ENCODE peak calls at places on chromosomes 5 and 9, in four cellular contexts. B, O, V and Z are unnamed samples. For H3K27me3, the result is how much of the 10 kb centered on the place peaks cover.

GRCh38 chr9:114958021-114958846 is 27.8 kb upstream of the TNFSF8 start:
- DNase-seq in V (peak), O (peak), B (peak), Z (no peak)

GRCh38 chr5:16776611-16777251 is 159.4 kb downstream of the MYO10 start:
- DNase-seq in B (no peak), O (peak), V (peak), Z (peak)

GRCh38 chr9:86279839-86280238 is 2.5 kb downstream of the ISCA1 start:
- DNase-seq in B (no peak), O (no peak), V (no peak), Z (no peak)

GRCh38 chr5:93583799-93584530 is 943 bp downstream of the NR2F1 start:
- DNase-seq in O (no peak), B (no peak), V (peak), Z (peak)

GRCh38 chr5:135391123-135391868 is 7.7 kb downstream of the MACROH2A1 start:
- DNase-seq in O (no peak), V (no peak), B (no peak), Z (no peak)

GRCh38 chr9:109935406-109936087 is 155.5 kb downstream of the PALM2AKAP2 start:
- DNase-seq in O (no peak), B (no peak), V (no peak), Z (no peak)

GRCh38 chr5:151156732-151157402 is 712 bp downstream of the ANXA6 start:
- DNase-seq in V (no peak), B (no peak), O (peak), Z (peak)

GRCh38 chr5:101473483-101473882 is 570.4 kb upstream of the ST8SIA4 start:
- DNase-seq in B (no peak), V (no peak), O (no peak), Z (no peak)

GRCh38 chr9:93133641-93134017 is 422 bp downstream of the NINJ1 start:
- DNase-seq in O (peak), V (peak), B (peak), Z (peak)

GRCh38 chr5:173628501-173628900 is 12.1 kb upstream of the BOD1 start:
- DNase-seq in V (no peak), B (no peak), O (no peak), Z (no peak)

GRCh38 chr5:159343295-159344094 is 13.2 kb upstream of the IL12B start:
- DNase-seq in O (no peak), B (no peak), V (no peak), Z (no peak)

GRCh38 chr5:10985711-10986110 is 224.7 kb upstream of the DAP start:
- DNase-seq in V (no peak), B (no peak), O (no peak), Z (no peak)

GRCh38 chr5:176549871-176550270 is 729 bp downstream of the CDHR2 start:
- DNase-seq in B (no peak), V (peak), O (no peak), Z (no peak)

GRCh38 chr5:75670571-75670970 is 46.7 kb downstream of the POC5 start:
- DNase-seq in B (no peak), V (no peak), O (no peak), Z (no peak)

GRCh38 chr5:143229896-143230675 is 173.4 kb downstream of the NR3C1 start:
- DNase-seq in V (peak), B (peak), O (no peak), Z (peak)

GRCh38 chr5:123819818-123820217 is 307.8 kb downstream of the CSNK1G3 start:
- DNase-seq in V (no peak), O (no peak), B (no peak), Z (no peak)

GRCh38 chr9:89497978-89498844 is at the start of gene SEMA4D:
- DNase-seq in V (peak), O (peak), B (peak), Z (peak)

GRCh38 chr5:135547590-135548254 is 12.0 kb upstream of the NEUROG1 start:
- DNase-seq in B (no peak), O (no peak), V (no peak), Z (no peak)

GRCh38 chr9:34566972-34567371 is 22.6 kb downstream of the CNTFR start:
- DNase-seq in V (no peak), O (no peak), B (no peak), Z (no peak)
- H3K27me3 ChIP-seq in V (under half), O (under half), B (under half), Z (under half)

GRCh38 chr5:103444333-103445038 is 118.1 kb downstream of the NUDT12 start:
- DNase-seq in O (no peak), V (no peak), B (no peak), Z (no peak)
- H3K4me3 ChIP-seq in O (no peak), V (no peak), B (no peak), Z (no peak)

GRCh38 chr5:154518438-154518867 is 40.4 kb upstream of the HAND1 start:
- DNase-seq in O (no peak), V (no peak), B (no peak), Z (no peak)

GRCh38 chr5:154517181-154517580 is 39.2 kb upstream of the HAND1 start:
- DNase-seq in V (no peak), O (no peak), B (no peak), Z (no peak)

GRCh38 chr5:154520861-154521453 is 42.9 kb upstream of the HAND1 start:
- DNase-seq in O (peak), B (no peak), V (no peak), Z (peak)

GRCh38 chr5:154517781-154518437 is 39.9 kb upstream of the HAND1 start:
- DNase-seq in V (no peak), O (no peak), B (no peak), Z (no peak)

DNA sequence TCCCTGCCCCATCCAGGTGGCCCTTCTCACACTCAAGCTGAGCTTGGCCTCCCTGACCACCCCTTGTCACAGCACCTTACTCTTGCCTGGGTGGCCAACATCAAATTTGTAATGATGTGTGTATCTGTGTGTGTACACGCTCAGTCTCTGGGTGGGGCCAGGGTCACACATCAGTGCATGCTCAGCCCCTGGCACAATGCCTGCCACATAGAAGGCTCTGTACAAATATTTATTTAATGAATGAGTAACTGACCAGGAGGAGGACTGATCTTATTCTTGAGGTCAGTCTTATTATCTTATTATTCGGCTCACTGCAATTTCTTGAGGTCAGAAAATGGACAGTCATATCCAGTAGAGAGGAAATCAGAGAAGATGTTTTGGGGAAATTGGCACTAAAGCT is 41.3 kb upstream of the HAND1 start:
- DNase-seq in B (no peak), O (no peak), V (no peak), Z (no peak)
- H3K27me3 ChIP-seq in B (under half), O (under half), V (under half), Z (under half)

GRCh38 chr5:1007221-1007680 is 1.4 kb upstream of the NKD2 start:
- DNase-seq in V (no peak), B (no peak), O (no peak), Z (peak)

GRCh38 chr5:1009359-1010180 is 968 bp downstream of the NKD2 start:
- DNase-seq in V (peak), O (peak), B (no peak), Z (peak)

GRCh38 chr5:1010181-1010510 is 1.5 kb downstream of the NKD2 start:
- DNase-seq in O (no peak), B (no peak), V (peak), Z (peak)

GRCh38 chr5:1007681-1008450 is 736 bp upstream of the NKD2 start:
- DNase-seq in O (peak), B (no peak), V (peak), Z (no peak)

DNA sequence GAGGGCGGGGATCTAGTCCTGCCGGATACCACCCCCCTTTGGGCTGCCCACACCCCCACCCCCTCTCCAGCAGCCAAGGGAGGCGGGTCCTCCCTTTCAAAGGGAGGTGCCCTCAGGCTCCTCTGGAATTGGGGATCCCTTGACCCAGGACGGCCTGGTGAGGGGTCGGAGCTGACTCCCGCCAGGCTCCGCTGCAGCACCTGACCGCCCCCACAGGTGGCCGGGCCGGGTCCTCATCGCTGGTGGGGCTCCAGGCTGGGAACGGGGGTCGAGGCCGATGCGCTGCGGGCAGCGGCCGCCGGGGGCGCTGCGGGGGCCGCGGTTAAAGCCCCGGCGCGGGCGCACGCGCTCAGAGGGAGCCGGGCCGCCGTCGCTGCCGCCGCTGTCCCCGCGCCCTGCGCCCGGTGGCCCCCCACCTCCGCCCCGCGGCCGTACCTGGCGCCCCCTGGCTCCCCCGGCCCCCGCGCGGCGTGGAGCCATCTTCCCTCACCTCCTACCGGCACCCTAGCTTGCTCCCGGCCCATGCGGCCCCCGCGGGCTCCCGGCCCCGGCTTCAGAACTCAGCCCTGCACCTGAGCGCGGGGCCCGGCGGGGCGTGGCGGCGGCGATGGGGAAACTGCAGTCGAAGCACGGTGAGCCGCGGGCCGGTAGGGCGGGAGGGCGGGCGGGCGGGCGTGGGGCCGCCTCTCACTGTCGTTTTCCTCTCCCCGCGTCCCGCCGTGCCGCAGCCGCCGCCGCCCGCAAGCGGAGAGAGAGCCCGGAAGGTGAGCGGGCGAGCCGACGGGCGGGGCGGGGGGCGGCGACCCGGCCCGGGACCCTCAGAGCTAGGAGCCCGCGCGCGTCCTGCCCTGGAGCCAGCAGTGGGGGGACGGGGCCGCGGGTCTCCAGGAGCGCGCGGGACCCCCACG is at the start of gene NKD2:
- DNase-seq in O (peak), V (peak), B (peak), Z (peak)
- H3K4me3 ChIP-seq in O (peak), V (peak), B (no peak), Z (peak)

GRCh38 chr9:133533878-133534277 is 626 bp upstream of the ADAMTSL2 start:
- DNase-seq in O (no peak), V (no peak), B (no peak), Z (no peak)
- H3K27me3 ChIP-seq in O (under half), V (under half), B (under half), Z (under half)

GRCh38 chr5:141638771-141639170 is 2.0 kb downstream of the RELL2 start:
- DNase-seq in V (no peak), O (no peak), B (no peak), Z (no peak)
- H3K4me3 ChIP-seq in V (no peak), O (no peak), B (no peak), Z (no peak)

DNA sequence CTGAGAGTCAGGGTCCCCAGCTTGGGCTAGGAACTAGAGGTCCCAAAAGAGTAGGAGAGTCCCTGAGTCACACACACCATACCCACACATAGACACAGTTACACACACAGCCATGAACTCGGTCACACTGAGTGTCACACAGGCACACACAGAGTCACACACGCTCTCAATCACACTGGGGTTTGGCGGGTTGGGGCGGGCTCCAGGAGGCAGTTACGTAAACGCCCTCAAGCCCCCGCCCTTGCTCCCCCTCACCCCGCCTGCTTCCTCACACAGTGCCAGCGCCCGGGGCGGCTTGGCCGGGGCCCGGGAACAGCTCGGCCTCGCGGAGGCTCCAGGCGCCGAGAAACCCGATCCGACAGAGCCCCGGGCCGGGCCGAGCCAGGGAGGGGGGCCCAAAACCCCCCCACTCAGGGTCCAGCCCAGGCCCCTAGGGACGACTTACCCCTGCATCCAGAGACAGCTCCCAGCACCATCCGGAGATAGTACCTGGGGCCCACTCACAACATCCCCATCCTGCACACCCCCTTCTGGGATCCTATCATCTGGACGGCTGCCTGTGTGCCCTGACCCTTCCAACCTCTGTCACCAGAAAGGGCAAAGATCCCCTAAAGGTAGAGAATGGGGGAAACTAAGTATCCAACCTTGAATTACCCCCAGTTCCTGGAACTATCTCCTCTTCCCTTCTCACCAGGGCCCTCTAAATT is 3.5 kb upstream of the CNTFR start:
- DNase-seq in O (peak), B (no peak), V (peak), Z (peak)
- H3K27me3 ChIP-seq in O (under half), B (under half), V (under half), Z (half or more)

DNA sequence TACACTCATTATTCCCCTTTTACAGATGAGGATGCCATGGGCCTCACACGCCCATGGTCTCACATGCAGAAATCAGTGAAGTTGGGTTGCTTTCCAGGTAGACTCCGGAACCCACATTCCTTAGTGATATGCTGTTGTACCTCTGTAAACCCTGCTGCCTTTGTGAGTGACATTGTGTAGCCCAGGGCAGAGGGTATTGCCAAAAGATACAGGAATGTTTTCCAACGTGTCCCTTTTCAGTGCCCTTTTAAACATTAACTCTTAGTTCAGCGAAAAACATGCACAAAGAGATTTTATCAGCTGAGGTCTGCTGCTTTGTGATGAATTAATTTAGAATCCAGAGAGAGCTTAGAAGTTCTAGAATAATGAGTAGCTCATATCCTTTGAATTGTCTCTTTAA is 38.3 kb upstream of the TRMT10B start:
- DNase-seq in V (no peak), B (no peak), O (no peak), Z (no peak)
- H3K4me3 ChIP-seq in V (no peak), B (no peak), O (no peak), Z (no peak)

GRCh38 chr9:112533660-112534059 is 47.0 kb downstream of the KIAA1958 start:
- DNase-seq in O (no peak), B (no peak), V (no peak), Z (no peak)
- H3K27me3 ChIP-seq in O (under half), B (under half), V (under half), Z (under half)

GRCh38 chr9:128321343-128321742 is 904 bp downstream of the TRUB2 start:
- DNase-seq in V (no peak), B (no peak), O (no peak), Z (no peak)
- H3K4me3 ChIP-seq in V (no peak), B (no peak), O (no peak), Z (peak)